ENCODE peak calls at places on chromosomes 13 and 19, in ten cellular contexts. U is ascending aorta; D is CD8-positive, alpha-beta T cell; N is HFF-Myc; W is stomach; O is uterus; T is cardiac muscle cell; Y is thoracic aorta; A is choroid plexus epithelial cell; V is fibroblast of pulmonary artery. Q is an unnamed sample.

GRCh38 chr19:50820549-50821247 is 2.9 kb downstream of the KLK1 start:
- DNase-seq in V (no peak), O (no peak), N (no peak), D (no peak), Y (no peak), W (no peak), T (no peak), U (no peak), A (no peak), Q (peak)

GRCh38 chr19:30670562-30671513 is 298.7 kb downstream of the ZNF536 start:
- DNase-seq in W (peak), N (no peak), V (no peak), A (no peak), Y (no peak), T (no peak), D (no peak), U (no peak), O (no peak), Q (no peak)

GRCh38 chr19:1379126-1379905 is 4.4 kb upstream of the NDUFS7 start:
- DNase-seq in N (no peak), D (peak), A (no peak), V (no peak), T (no peak), Y (no peak), U (no peak), O (no peak), W (no peak), Q (no peak)

GRCh38 chr19:12847159-12848139 is 9.1 kb downstream of the MAST1 start:
- DNase-seq in A (peak), U (peak), W (peak), T (peak), N (peak), V (peak), O (peak), D (peak), Y (peak), Q (peak)

GRCh38 chr19:43524922-43525835 is 1.8 kb downstream of the ETHE1 start:
- DNase-seq in Y (peak), N (no peak), D (no peak), U (peak), V (peak), O (peak), A (peak), T (peak), W (peak), Q (peak)

GRCh38 chr13:41613984-41614581 is 156.7 kb downstream of the RGCC start:
- DNase-seq in Y (no peak), D (no peak), U (no peak), A (peak), V (peak), W (no peak), O (peak), T (no peak), N (peak), Q (no peak)

GRCh38 chr19:5186293-5187050 is 154.1 kb downstream of the PTPRS start:
- DNase-seq in Y (no peak), U (no peak), N (peak), A (peak), V (peak), O (no peak), T (no peak), D (no peak), W (no peak), Q (no peak)

GRCh38 chr19:32129141-32129540 is 216.3 kb upstream of the ZNF507 start:
- DNase-seq in T (no peak), W (no peak), O (peak), Y (no peak), U (no peak), V (no peak), N (no peak), D (no peak), A (no peak), Q (no peak)

GRCh38 chr13:32911506-32911905 is 104.7 kb upstream of the KL start:
- DNase-seq in W (no peak), Y (no peak), N (no peak), A (peak), U (no peak), T (peak), O (no peak), V (peak), D (no peak), Q (peak)

GRCh38 chr19:19106061-19106551 is 32.2 kb downstream of the TMEM161A start:
- DNase-seq in Y (no peak), T (peak), U (no peak), W (no peak), O (peak), N (no peak), A (peak), V (peak), D (no peak), Q (no peak)

GRCh38 chr13:23547000-23547590 is 23.1 kb upstream of the TNFRSF19 start:
- DNase-seq in O (peak), V (peak), N (no peak), T (no peak), D (no peak), U (no peak), W (no peak), A (peak), Y (no peak), Q (no peak)

GRCh38 chr13:20610006-20610405 is 43.0 kb downstream of the IFT88 start:
- DNase-seq in D (no peak), W (no peak), T (no peak), V (no peak), N (no peak), O (no peak), Y (no peak), A (peak), U (no peak), Q (no peak)

GRCh38 chr13:40640845-40641458 is 25.5 kb downstream of the FOXO1 start:
- DNase-seq in T (no peak), W (no peak), Y (no peak), N (no peak), A (no peak), O (no peak), V (no peak), D (no peak), U (no peak), Q (no peak)

GRCh38 chr13:78596701-78597550 is 6.4 kb downstream of the POU4F1 start:
- DNase-seq in D (no peak), A (no peak), U (no peak), Y (no peak), N (no peak), O (no peak), W (no peak), T (no peak), V (no peak), Q (no peak)

GRCh38 chr13:42593719-42594012 is 19.7 kb downstream of the TNFSF11 start:
- DNase-seq in A (no peak), W (no peak), U (no peak), D (no peak), O (no peak), N (no peak), V (no peak), Y (no peak), T (no peak), Q (no peak)

GRCh38 chr19:44686896-44687295 is 12.1 kb upstream of the CEACAM16 start:
- DNase-seq in D (no peak), O (no peak), Y (no peak), V (no peak), A (no peak), T (no peak), N (no peak), U (no peak), W (no peak), Q (no peak)

GRCh38 chr13:80547885-80548284 is 207.0 kb upstream of the SPRY2 start:
- DNase-seq in O (no peak), U (no peak), A (peak), D (no peak), N (no peak), W (no peak), V (peak), Y (no peak), T (no peak), Q (no peak)

GRCh38 chr13:55714120-55714519 is 1426.6 kb upstream of the PRR20A start:
- DNase-seq in N (no peak), Y (no peak), O (no peak), A (no peak), U (no peak), W (no peak), V (no peak), D (no peak), T (no peak), Q (no peak)

GRCh38 chr13:79989251-79989661 is 351.7 kb downstream of the SPRY2 start:
- DNase-seq in O (no peak), N (no peak), W (no peak), U (no peak), V (no peak), Y (no peak), A (no peak), T (no peak), D (no peak), Q (no peak)

GRCh38 chr13:35848316-35848715 is 282.9 kb downstream of the DCLK1 start:
- DNase-seq in O (no peak), Y (no peak), V (no peak), W (no peak), T (no peak), A (no peak), U (no peak), D (no peak), N (no peak), Q (no peak)

GRCh38 chr19:14091086-14091884 is 734 bp upstream of the SAMD1 start:
- DNase-seq in O (peak), N (no peak), D (peak), U (no peak), Y (no peak), T (no peak), W (no peak), V (peak), A (peak), Q (peak)

GRCh38 chr19:14089662-14090508 is 666 bp downstream of the SAMD1 start:
- DNase-seq in U (no peak), T (peak), Y (no peak), N (no peak), W (peak), A (peak), D (peak), O (no peak), V (peak), Q (peak)

GRCh38 chr19:14090509-14091085 is at the start of gene SAMD1:
- DNase-seq in W (peak), D (peak), T (peak), O (peak), V (peak), N (no peak), A (peak), U (no peak), Y (peak), Q (peak)

GRCh38 chr19:14093117-14093784 is 2.7 kb upstream of the SAMD1 start:
- DNase-seq in T (no peak), W (no peak), A (no peak), V (no peak), D (no peak), Y (no peak), O (no peak), U (no peak), N (no peak), Q (no peak)

GRCh38 chr19:14091885-14092462 is 1.4 kb upstream of the SAMD1 start:
- DNase-seq in O (no peak), A (no peak), Y (no peak), N (no peak), T (no peak), W (no peak), V (no peak), U (no peak), D (peak), Q (no peak)
- TF ChIP-seq CTCF in O (no peak), A (no peak), Y (no peak), N (no peak), T (no peak), W (no peak), V (no peak), U (no peak), D (no peak), Q (no peak)

DNA sequence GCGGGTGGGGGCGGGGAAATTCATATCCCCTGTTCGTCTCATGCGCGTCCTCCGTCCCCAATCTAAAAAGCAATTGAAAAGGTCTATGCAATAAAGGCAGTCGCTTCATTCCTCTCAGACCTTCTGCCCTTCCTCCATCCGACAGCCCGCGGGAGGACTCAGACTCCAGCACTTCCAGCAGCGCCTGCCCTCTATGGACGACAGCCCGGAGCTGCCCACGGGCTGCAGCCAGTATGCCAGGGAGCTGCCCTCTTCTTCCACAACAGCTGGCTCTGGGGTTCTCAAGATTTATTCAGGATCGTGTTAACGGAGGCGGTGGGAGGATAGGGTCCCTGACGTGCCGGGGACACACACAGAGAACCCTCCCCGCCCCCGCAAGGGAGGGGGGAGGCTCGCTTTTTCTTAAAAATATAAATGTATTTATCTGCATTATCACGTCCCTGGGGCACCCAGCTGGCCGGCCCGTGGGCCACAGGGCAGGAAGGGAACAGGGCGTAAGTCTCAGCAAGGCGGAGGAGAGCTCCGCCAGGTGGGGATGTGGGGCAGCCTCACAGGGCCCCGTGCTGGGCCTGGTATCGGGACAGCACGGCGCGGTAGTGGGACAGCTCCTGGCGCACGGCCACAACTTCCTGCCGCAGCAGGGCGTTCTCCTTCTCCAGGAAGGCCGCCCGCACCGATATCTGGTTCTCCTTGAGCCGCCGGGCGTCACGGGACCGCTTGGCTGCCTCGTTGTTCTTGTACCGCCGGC is 6.7 kb downstream of the DBP start:
- DNase-seq in A (peak), T (peak), Y (no peak), N (no peak), W (peak), V (peak), U (peak), D (no peak), O (peak), Q (no peak)
- H3K4me3 ChIP-seq in A (peak), T (no peak), Y (peak), N (no peak), W (peak), V (peak), U (peak), D (no peak), O (no peak), Q (no peak)

DNA sequence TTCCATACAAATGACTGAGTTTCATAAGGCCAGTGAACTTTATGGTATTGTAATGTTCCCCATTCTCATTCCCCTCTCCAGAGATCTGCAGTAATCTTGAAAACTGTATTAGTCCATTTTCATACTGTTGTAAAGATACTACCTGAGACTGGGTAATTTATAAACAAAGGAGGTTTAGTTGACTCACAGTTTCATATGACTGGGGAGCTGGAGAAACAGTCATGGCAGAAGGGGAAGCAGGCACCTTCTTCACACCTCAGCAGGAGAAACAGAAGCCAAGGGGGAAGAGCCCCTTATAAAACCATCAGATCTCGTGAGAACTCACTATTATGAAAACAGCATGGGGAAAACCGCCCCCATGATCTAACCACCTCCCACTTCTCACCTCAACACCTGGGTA is 318.7 kb upstream of the KLF12 start:
- DNase-seq in O (no peak), A (no peak), N (no peak), Y (no peak), W (no peak), U (no peak), V (no peak), D (no peak), T (no peak), Q (peak)
- TF ChIP-seq CTCF in O (no peak), A (no peak), N (no peak), Y (no peak), W (no peak), U (no peak), V (no peak), D (no peak), T (no peak), Q (no peak)

GRCh38 chr19:10329555-10329954 is 3.8 kb downstream of the RAVER1 start:
- DNase-seq in T (no peak), N (no peak), V (no peak), A (no peak), U (no peak), Y (no peak), W (no peak), D (no peak), O (no peak), Q (no peak)
- H3K4me3 ChIP-seq in T (no peak), N (no peak), V (no peak), A (no peak), U (no peak), Y (no peak), W (no peak), D (no peak), O (no peak), Q (no peak)

DNA sequence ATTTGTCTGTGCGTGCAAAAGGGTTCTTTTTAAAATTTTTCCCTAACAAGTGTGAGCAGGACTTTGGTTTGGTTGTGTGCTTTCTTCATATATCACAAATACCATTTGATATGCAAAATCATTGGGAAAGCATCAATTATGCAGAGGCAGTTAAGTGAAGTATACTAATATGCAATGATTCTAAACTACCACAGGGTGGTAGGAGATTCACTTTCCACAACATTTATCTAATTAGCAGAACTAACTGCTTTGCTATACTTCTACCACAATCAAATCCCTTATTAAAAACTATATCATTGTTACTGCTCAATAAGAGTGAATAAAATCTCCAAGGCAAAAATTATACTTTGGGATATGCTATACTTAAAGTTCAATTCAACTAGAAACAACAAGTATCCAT is 2738.9 kb upstream of the PCDH20 start:
- DNase-seq in U (no peak), V (peak), O (no peak), N (peak), W (no peak), A (peak), D (no peak), T (no peak), Y (no peak), Q (no peak)
- TF ChIP-seq CTCF in U (no peak), V (peak), O (no peak), N (no peak), W (no peak), A (peak), D (no peak), T (peak), Y (no peak), Q (no peak)

DNA sequence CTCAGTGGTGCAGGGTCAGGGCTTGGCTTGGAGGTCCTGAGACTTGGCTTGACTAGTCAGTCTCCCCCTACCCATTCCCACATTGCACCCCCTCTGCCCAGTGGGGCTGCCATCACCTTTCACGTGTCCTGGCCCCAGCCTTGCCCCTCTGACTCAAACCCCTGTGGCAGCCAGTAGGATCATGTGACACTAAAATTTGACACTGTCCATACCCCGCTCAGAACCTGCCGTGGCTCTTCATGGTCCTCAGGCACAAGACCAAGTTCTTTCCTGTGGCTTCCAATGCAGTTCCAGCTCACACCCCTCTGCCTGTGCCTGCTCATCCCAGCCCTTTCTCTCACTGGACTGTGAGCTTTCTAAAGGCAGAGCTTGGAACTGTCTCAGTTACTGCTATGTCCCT is 2.2 kb downstream of the PSMD8 start:
- DNase-seq in Y (no peak), D (no peak), N (no peak), T (no peak), U (no peak), V (no peak), A (no peak), W (no peak), O (no peak), Q (no peak)
- H3K4me3 ChIP-seq in Y (no peak), D (no peak), N (peak), T (no peak), U (peak), V (peak), A (no peak), W (peak), O (no peak), Q (no peak)

DNA sequence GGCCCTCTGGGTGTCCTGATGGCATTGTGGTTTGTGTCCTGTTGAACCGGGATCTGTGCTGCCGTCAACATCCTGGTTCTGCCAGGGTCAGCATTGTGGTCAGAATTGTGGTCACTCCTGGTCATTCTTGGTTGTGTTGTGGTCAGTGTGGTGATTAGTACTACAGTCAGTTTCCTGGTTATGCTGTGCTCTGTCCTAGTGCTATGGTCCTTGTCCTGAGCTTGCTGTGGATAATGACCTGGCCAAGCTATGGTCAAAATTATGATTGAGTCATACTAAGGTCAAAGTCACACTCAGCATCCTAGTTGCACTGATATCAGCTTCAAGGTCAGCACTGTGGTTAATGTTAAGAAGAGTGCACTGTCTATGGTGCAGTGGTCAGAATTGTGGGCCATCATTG is 4.5 kb upstream of the OLFM2 start:
- DNase-seq in Y (no peak), W (no peak), V (no peak), O (no peak), N (no peak), T (no peak), U (no peak), A (no peak), D (no peak), Q (no peak)
- TF ChIP-seq CTCF in Y (no peak), W (no peak), V (no peak), O (no peak), N (no peak), T (no peak), U (no peak), A (no peak), D (no peak), Q (no peak)

GRCh38 chr19:35741216-35741541 is 1.1 kb downstream of the IGFLR1 start:
- DNase-seq in U (no peak), A (no peak), T (no peak), N (no peak), V (no peak), W (no peak), Y (no peak), O (no peak), D (no peak), Q (no peak)

GRCh38 chr19:35740423-35741215 is 1.6 kb downstream of the IGFLR1 start:
- DNase-seq in V (peak), O (peak), U (peak), W (peak), T (peak), Y (peak), A (peak), D (peak), N (peak), Q (peak)

GRCh38 chr19:35743640-35744306 is 1.4 kb downstream of the U2AF1L4 start:
- DNase-seq in W (no peak), V (no peak), Y (no peak), N (no peak), D (no peak), T (no peak), U (no peak), O (no peak), A (no peak), Q (no peak)

GRCh38 chr19:35744335-35744687 is 907 bp downstream of the U2AF1L4 start:
- DNase-seq in A (no peak), N (no peak), D (no peak), V (no peak), Y (no peak), O (no peak), T (no peak), W (no peak), U (no peak), Q (no peak)

DNA sequence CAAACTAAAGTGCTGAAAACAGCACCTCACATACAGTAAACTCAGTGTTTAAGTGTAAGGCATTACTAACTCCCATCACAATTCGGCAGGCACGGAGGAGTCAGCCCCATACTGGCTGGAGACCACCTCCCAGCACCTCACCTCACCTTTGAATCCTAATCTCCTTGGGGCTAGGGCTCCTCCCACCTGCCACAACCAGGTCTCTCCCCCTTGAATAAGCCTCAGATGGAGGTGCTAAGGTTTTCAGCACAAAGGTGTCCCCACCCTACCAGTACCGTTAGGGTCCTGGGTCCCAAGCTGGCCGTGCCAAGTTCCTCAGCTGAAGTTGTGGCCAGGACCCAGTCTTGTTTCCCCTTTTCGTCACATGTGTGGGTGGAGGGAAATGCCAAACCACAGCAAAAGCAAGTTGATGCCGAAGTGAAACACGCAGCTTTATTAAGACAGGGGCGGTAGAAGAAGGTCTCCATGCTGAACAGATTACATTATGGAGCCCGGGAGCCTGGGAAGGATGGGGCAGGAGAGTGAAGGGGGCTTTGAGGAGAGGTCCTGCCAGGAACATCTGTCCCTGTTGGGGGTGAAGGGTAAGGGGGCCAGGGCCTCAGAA is at the start of gene IGFLR1:
- DNase-seq in N (no peak), U (no peak), V (no peak), Y (no peak), W (peak), T (no peak), O (no peak), D (peak), A (no peak), Q (peak)
- H3K4me3 ChIP-seq in N (peak), U (peak), V (no peak), Y (peak), W (peak), T (peak), O (no peak), D (peak), A (no peak), Q (peak)